ENCODE peak calls at places on chromosome 7, in ten cellular contexts. H, R, A, U, T, I, S, V, Z and E are unnamed samples. For H3K4me1, the result is how much of the 10 kb centered on the place peaks cover.

GRCh38 chr7:44867073-44867990 is 18.0 kb downstream of the PURB start:
- DNase-seq in H (no peak), R (no peak), A (peak), U (no peak), T (peak), I (no peak), S (peak), V (peak), Z (no peak), E (peak)

GRCh38 chr7:97868314-97868713 is 3.9 kb downstream of the ASNS start:
- DNase-seq in H (no peak), R (no peak), A (no peak), U (no peak), T (no peak), I (no peak), S (no peak), V (no peak), Z (no peak), E (no peak)

GRCh38 chr7:116139007-116139406 is 71.3 kb upstream of the TES start:
- DNase-seq in H (no peak), R (no peak), A (no peak), U (no peak), T (no peak), I (no peak), S (no peak), V (no peak), Z (no peak), E (peak)

GRCh38 chr7:143518521-143518920 is 40.8 kb downstream of the TAS2R41 start:
- DNase-seq in H (no peak), R (no peak), A (no peak), U (no peak), T (no peak), I (no peak), S (no peak), V (no peak), Z (no peak), E (no peak)

GRCh38 chr7:44520574-44520973 is 20.6 kb downstream of the NPC1L1 start:
- DNase-seq in H (no peak), R (no peak), A (no peak), U (no peak), T (no peak), I (no peak), S (no peak), V (no peak), Z (no peak), E (no peak)

GRCh38 chr7:81447351-81447952 is 322.4 kb downstream of the HGF start:
- DNase-seq in H (no peak), R (no peak), A (peak), U (peak), T (no peak), I (no peak), S (no peak), V (no peak), Z (peak), E (peak)

GRCh38 chr7:75596727-75597614 is 104.9 kb downstream of the SPDYE5 start:
- DNase-seq in H (no peak), R (no peak), A (peak), U (no peak), T (peak), I (no peak), S (no peak), V (no peak), Z (no peak), E (no peak)

GRCh38 chr7:82625377-82625776 is 181.8 kb upstream of the CACNA2D1 start:
- DNase-seq in H (no peak), R (no peak), A (no peak), U (no peak), T (no peak), I (no peak), S (no peak), V (no peak), Z (no peak), E (no peak)

GRCh38 chr7:127976056-127976455 is 55.2 kb downstream of the LRRC4 start:
- DNase-seq in H (no peak), R (peak), A (no peak), U (no peak), T (no peak), I (peak), S (no peak), V (no peak), Z (no peak), E (no peak)

GRCh38 chr7:155066417-155066950 is 3.6 kb upstream of the HTR5A start:
- DNase-seq in H (no peak), R (no peak), A (no peak), U (peak), T (no peak), I (no peak), S (peak), V (no peak), Z (no peak), E (no peak)

GRCh38 chr7:11524476-11525398 is 307.3 kb downstream of the THSD7A start:
- DNase-seq in H (no peak), R (no peak), A (no peak), U (no peak), T (no peak), I (no peak), S (no peak), V (no peak), Z (no peak), E (no peak)

GRCh38 chr7:134463751-134464150 is 4.9 kb upstream of the AKR1B1 start:
- DNase-seq in H (no peak), R (no peak), A (no peak), U (no peak), T (no peak), I (no peak), S (no peak), V (no peak), Z (no peak), E (no peak)

GRCh38 chr7:137753067-137753466 is 93.7 kb downstream of the DGKI start:
- DNase-seq in H (no peak), R (no peak), A (no peak), U (no peak), T (no peak), I (no peak), S (no peak), V (no peak), Z (no peak), E (no peak)

GRCh38 chr7:153470004-153470671 is 582.1 kb upstream of the DPP6 start:
- DNase-seq in H (no peak), R (no peak), A (no peak), U (no peak), T (no peak), I (no peak), S (no peak), V (peak), Z (no peak), E (no peak)

GRCh38 chr7:2660359-2661095 is 27.5 kb upstream of the AMZ1 start:
- DNase-seq in H (peak), R (no peak), A (no peak), U (no peak), T (no peak), I (no peak), S (no peak), V (peak), Z (no peak), E (no peak)

GRCh38 chr7:92255308-92255707 is 9.5 kb downstream of the ANKIB1 start:
- DNase-seq in H (no peak), R (no peak), A (peak), U (no peak), T (peak), I (no peak), S (no peak), V (no peak), Z (no peak), E (peak)

DNA sequence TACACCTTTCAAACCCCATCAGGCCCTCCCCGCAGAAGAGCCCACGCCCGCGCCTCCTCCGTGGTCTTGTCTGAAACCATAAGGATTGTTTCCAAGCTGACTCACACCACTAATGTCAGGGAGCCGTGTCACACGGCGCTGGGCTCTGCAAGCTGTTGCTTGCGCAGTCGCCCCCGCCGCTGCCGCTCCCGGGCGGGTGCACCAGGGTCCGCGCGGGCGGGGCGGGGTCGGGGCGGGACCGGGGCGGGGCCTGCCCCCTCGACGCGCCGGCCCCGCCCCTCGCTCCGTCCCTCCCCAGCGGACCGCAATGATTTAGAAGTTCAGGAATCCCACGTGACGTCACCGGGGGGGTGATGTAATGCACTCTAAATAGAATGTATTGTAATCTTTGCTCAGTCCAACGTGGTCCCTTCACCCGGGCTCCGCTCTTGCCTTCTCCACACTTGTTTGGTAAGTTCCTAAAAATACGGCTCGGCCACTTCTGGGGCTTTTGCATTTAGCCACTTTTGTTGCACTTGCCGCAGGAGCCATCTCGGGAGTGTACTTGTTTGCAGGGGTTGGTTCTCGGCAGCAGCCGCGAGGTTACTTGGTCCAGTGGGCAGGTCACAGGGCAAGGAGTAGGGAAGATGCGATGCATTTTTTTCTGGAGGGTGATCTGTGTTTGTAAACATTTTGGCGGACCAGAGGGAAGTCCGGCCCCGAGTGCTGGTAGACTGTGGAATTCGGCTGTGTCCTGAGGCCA is 3.2 kb upstream of the CREB5 start:
- DNase-seq in H (peak), R (peak), A (peak), U (peak), T (peak), I (peak), S (peak), V (peak), Z (peak), E (peak)
- H3K27ac ChIP-seq in H (no peak), R (peak), A (peak), U (no peak), T (peak), I (peak), S (peak), V (peak), Z (peak), E (peak)

DNA sequence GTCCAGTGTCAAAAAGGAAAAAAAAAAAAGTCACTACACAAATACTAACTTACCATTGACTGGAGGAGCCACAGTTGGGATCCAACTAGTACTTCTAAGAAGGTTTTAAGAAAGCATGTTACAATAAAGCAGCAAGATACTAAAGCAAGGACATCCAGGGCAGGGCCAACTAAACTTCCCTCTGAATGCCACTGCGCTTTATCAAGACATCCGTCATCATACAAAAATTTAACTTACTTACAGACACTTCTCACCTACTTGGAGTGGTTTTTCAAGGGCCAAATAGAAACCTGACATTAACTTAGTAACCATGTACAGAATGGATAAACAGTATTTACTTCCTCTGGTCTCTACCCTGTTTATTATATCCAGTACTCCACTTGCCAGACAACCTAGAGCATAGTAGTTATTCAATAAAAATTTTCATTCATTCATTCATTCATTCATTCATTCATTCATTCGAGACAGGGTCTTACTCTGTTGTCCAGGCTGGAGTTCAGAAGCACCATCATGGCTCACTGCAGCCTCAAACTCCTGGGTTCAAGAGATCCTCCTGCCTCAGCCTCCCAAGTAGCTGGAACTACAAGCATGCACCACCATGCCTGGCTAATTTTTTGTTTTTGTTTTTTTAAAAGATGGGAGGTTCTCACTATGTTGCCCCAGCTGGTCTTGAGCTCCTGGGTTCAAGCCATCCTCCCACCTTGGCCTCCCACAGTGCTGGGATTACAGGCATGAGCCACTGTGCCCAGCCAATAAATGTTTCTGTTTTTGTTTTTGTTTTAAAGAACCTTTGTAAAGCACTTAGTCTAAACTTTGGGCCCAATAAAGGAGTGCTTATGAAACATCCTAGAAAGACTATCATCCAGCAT is 19.0 kb downstream of the SMURF1 start:
- DNase-seq in H (no peak), R (no peak), A (no peak), U (no peak), T (no peak), I (no peak), S (no peak), V (no peak), Z (no peak), E (no peak)
- H3K4me1 ChIP-seq in H (under half), R (half or more), A (under half), U (under half), T (under half), I (half or more), S (under half), V (under half), Z (under half), E (under half)

GRCh38 chr7:47965456-47965855 is 14.0 kb downstream of the HUS1 start:
- DNase-seq in H (no peak), R (no peak), A (no peak), U (no peak), T (no peak), I (no peak), S (no peak), V (no peak), Z (no peak), E (no peak)
- H3K4me3 ChIP-seq in H (no peak), R (no peak), A (no peak), U (no peak), T (no peak), I (no peak), S (no peak), V (no peak), Z (no peak), E (no peak)

GRCh38 chr7:45978731-45979211 is 57.7 kb upstream of the IGFBP3 start:
- DNase-seq in H (no peak), R (no peak), A (no peak), U (no peak), T (no peak), I (no peak), S (no peak), V (no peak), Z (no peak), E (no peak)

GRCh38 chr7:45976485-45976856 is 55.4 kb upstream of the IGFBP3 start:
- DNase-seq in H (no peak), R (no peak), A (no peak), U (no peak), T (no peak), I (no peak), S (no peak), V (no peak), Z (no peak), E (no peak)

GRCh38 chr7:45975847-45976484 is 54.9 kb upstream of the IGFBP3 start:
- DNase-seq in H (no peak), R (no peak), A (no peak), U (no peak), T (no peak), I (no peak), S (no peak), V (no peak), Z (no peak), E (no peak)

GRCh38 chr7:45978010-45978681 is 57.1 kb upstream of the IGFBP3 start:
- DNase-seq in H (no peak), R (peak), A (peak), U (peak), T (peak), I (no peak), S (peak), V (no peak), Z (no peak), E (peak)

GRCh38 chr7:45977256-45977655 is 56.2 kb upstream of the IGFBP3 start:
- DNase-seq in H (no peak), R (no peak), A (no peak), U (no peak), T (no peak), I (no peak), S (no peak), V (no peak), Z (no peak), E (no peak)
- H3K27ac ChIP-seq in H (no peak), R (no peak), A (no peak), U (no peak), T (no peak), I (no peak), S (peak), V (no peak), Z (no peak), E (peak)

GRCh38 chr7:33981221-33981620 is 75.9 kb downstream of the BMPER start:
- DNase-seq in H (no peak), R (no peak), A (peak), U (peak), T (no peak), I (no peak), S (no peak), V (no peak), Z (no peak), E (no peak)
- H3K4me1 ChIP-seq in H (under half), R (under half), A (under half), U (under half), T (under half), I (under half), S (under half), V (under half), Z (under half), E (under half)

GRCh38 chr7:27165655-27166474 is 528 bp upstream of the HOXA9 start:
- DNase-seq in H (peak), R (no peak), A (peak), U (peak), T (no peak), I (no peak), S (peak), V (no peak), Z (no peak), E (peak)
- H3K4me3 ChIP-seq in H (peak), R (peak), A (peak), U (peak), T (no peak), I (peak), S (peak), V (no peak), Z (peak), E (peak)

GRCh38 chr7:151631149-151631967 is 111.7 kb upstream of the RHEB start:
- DNase-seq in H (no peak), R (peak), A (peak), U (peak), T (peak), I (peak), S (peak), V (no peak), Z (no peak), E (peak)

GRCh38 chr7:151629873-151630272 is 110.2 kb upstream of the RHEB start:
- DNase-seq in H (no peak), R (no peak), A (no peak), U (no peak), T (no peak), I (no peak), S (no peak), V (no peak), Z (no peak), E (no peak)

GRCh38 chr7:151630349-151630748 is 110.7 kb upstream of the RHEB start:
- DNase-seq in H (no peak), R (no peak), A (no peak), U (no peak), T (no peak), I (no peak), S (no peak), V (no peak), Z (no peak), E (no peak)

GRCh38 chr7:151626422-151627115 is 106.9 kb upstream of the RHEB start:
- DNase-seq in H (no peak), R (peak), A (peak), U (peak), T (no peak), I (peak), S (no peak), V (no peak), Z (peak), E (peak)

GRCh38 chr7:151628846-151629604 is 109.3 kb upstream of the RHEB start:
- DNase-seq in H (no peak), R (no peak), A (no peak), U (peak), T (no peak), I (no peak), S (no peak), V (no peak), Z (no peak), E (no peak)
- H3K27ac ChIP-seq in H (no peak), R (peak), A (no peak), U (no peak), T (no peak), I (no peak), S (no peak), V (no peak), Z (peak), E (no peak)

DNA sequence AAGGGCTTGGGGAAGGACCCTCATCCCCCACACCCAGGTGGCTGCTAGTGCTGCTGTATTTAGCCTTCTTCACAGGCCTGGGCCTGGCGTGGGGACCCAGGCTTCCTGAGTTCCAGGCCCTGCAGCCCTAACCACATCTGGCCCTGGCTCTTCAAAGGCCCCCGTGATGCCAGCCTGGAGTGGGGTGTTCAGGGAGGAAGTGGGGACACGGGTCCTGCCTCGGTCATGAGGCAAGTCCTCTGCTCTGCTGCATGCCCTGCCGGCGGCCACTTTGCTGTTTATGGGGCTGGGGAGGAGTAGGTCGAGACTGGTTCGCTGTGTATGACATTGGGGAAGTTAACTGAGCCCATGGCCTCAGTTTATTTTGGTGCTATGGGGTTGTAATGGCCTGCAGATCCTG is 8.5 kb upstream of the AQP1 start:
- DNase-seq in H (no peak), R (no peak), A (no peak), U (no peak), T (no peak), I (no peak), S (no peak), V (no peak), Z (no peak), E (no peak)
- H3K4me1 ChIP-seq in H (under half), R (under half), A (under half), U (under half), T (under half), I (under half), S (under half), V (under half), Z (under half), E (under half)

GRCh38 chr7:158816995-158817394 is 12.3 kb downstream of the ESYT2 start:
- DNase-seq in H (no peak), R (peak), A (no peak), U (no peak), T (no peak), I (peak), S (no peak), V (peak), Z (peak), E (no peak)

GRCh38 chr7:158816271-158816670 is 13.0 kb downstream of the ESYT2 start:
- DNase-seq in H (no peak), R (no peak), A (peak), U (no peak), T (no peak), I (no peak), S (no peak), V (no peak), Z (no peak), E (no peak)

GRCh38 chr7:158819571-158820203 is 9.6 kb downstream of the ESYT2 start:
- DNase-seq in H (no peak), R (no peak), A (peak), U (no peak), T (no peak), I (no peak), S (no peak), V (peak), Z (no peak), E (no peak)

GRCh38 chr7:158820656-158821055 is 8.7 kb downstream of the ESYT2 start:
- DNase-seq in H (no peak), R (no peak), A (peak), U (no peak), T (no peak), I (no peak), S (no peak), V (no peak), Z (no peak), E (no peak)

GRCh38 chr7:158818325-158819213 is 10.7 kb downstream of the ESYT2 start:
- DNase-seq in H (peak), R (peak), A (peak), U (peak), T (peak), I (peak), S (peak), V (peak), Z (peak), E (peak)
- H3K4me3 ChIP-seq in H (peak), R (peak), A (peak), U (no peak), T (no peak), I (peak), S (peak), V (no peak), Z (peak), E (peak)

GRCh38 chr7:90167361-90167760 is 13.1 kb downstream of the STEAP1 start:
- DNase-seq in H (no peak), R (no peak), A (no peak), U (no peak), T (no peak), I (no peak), S (no peak), V (no peak), Z (no peak), E (no peak)
- H3K27ac ChIP-seq in H (no peak), R (no peak), A (no peak), U (no peak), T (no peak), I (no peak), S (no peak), V (no peak), Z (peak), E (no peak)